ENCODE peak calls at places on chromosomes 3 and 15, in six cellular contexts. N, V, K, X, W and G are unnamed samples.

GRCh38 chr3:112793311-112794081 is 53.2 kb downstream of the CD200R1L start:
- DNase-seq in N (no peak), V (no peak), K (no peak), X (peak), W (no peak), G (no peak)

GRCh38 chr15:74425634-74426033 is 8.1 kb downstream of the SEMA7A start:
- DNase-seq in N (no peak), V (no peak), K (no peak), X (no peak), W (no peak), G (no peak)

GRCh38 chr3:51967384-51968174 is at the start of gene PCBP4:
- DNase-seq in N (peak), V (peak), K (peak), X (peak), W (no peak), G (no peak)

GRCh38 chr3:16119887-16120286 is 54.6 kb upstream of the GALNT15 start:
- DNase-seq in N (no peak), V (no peak), K (no peak), X (no peak), W (no peak), G (no peak)

GRCh38 chr3:141960731-141961130 is 84.3 kb downstream of the ATP1B3 start:
- DNase-seq in N (no peak), V (no peak), K (no peak), X (no peak), W (peak), G (no peak)

GRCh38 chr3:40299721-40300335 is 9.7 kb upstream of the EIF1B start:
- DNase-seq in N (no peak), V (no peak), K (no peak), X (no peak), W (no peak), G (no peak)

GRCh38 chr3:45965281-45966052 is 22.2 kb downstream of the CXCR6 start:
- DNase-seq in N (no peak), V (peak), K (no peak), X (no peak), W (no peak), G (no peak)

GRCh38 chr3:46488735-46489361 is 8.9 kb upstream of the RTP3 start:
- DNase-seq in N (peak), V (peak), K (peak), X (peak), W (peak), G (peak)

GRCh38 chr3:1752205-1752604 is 346.5 kb upstream of the CNTN4 start:
- DNase-seq in N (no peak), V (no peak), K (no peak), X (no peak), W (no peak), G (no peak)

GRCh38 chr3:135304378-135304777 is 509.3 kb downstream of the EPHB1 start:
- DNase-seq in N (no peak), V (no peak), K (no peak), X (no peak), W (no peak), G (no peak)

GRCh38 chr3:39960515-39961403 is 151.3 kb downstream of the MYRIP start:
- DNase-seq in N (no peak), V (no peak), K (no peak), X (no peak), W (no peak), G (no peak)

GRCh38 chr3:45105855-45106655 is 40.1 kb downstream of the CDCP1 start:
- DNase-seq in N (no peak), V (peak), K (no peak), X (peak), W (no peak), G (no peak)

GRCh38 chr15:81221449-81221848 is 24.8 kb downstream of the IL16 start:
- DNase-seq in N (no peak), V (no peak), K (no peak), X (no peak), W (no peak), G (no peak)

GRCh38 chr3:10299175-10299574 is 6.4 kb upstream of the GHRL start:
- DNase-seq in N (no peak), V (no peak), K (no peak), X (no peak), W (no peak), G (no peak)

GRCh38 chr15:25250906-25251622 is 187.8 kb downstream of the UBE3A start:
- DNase-seq in N (no peak), V (no peak), K (no peak), X (no peak), W (no peak), G (no peak)

GRCh38 chr15:77747175-77748077 is 114.7 kb upstream of the LINGO1 start:
- DNase-seq in N (no peak), V (no peak), K (no peak), X (no peak), W (no peak), G (no peak)

GRCh38 chr3:49673131-49673714 is 928 bp upstream of the APEH start:
- DNase-seq in N (no peak), V (no peak), K (no peak), X (peak), W (peak), G (no peak)

GRCh38 chr3:135784557-135784956 is 181.0 kb upstream of the PPP2R3A start:
- DNase-seq in N (no peak), V (no peak), K (no peak), X (no peak), W (no peak), G (peak)

GRCh38 chr15:80163217-80163616 is 10.4 kb downstream of the FAH start:
- DNase-seq in N (no peak), V (no peak), K (no peak), X (no peak), W (no peak), G (no peak)

GRCh38 chr3:127701281-127701792 is 28.6 kb downstream of the ABTB1 start:
- DNase-seq in N (no peak), V (no peak), K (no peak), X (no peak), W (no peak), G (no peak)

GRCh38 chr3:40445062-40445461 is 12.1 kb upstream of the RPL14 start:
- DNase-seq in N (no peak), V (no peak), K (no peak), X (no peak), W (no peak), G (no peak)

GRCh38 chr3:138459619-138460535 is 25.5 kb downstream of the ESYT3 start:
- DNase-seq in N (no peak), V (no peak), K (no peak), X (no peak), W (no peak), G (no peak)

GRCh38 chr15:99755692-99756409 is 22.6 kb upstream of the LYSMD4 start:
- DNase-seq in N (no peak), V (peak), K (peak), X (peak), W (peak), G (peak)

GRCh38 chr15:71002321-71002720 is 109.7 kb downstream of the LRRC49 start:
- DNase-seq in N (no peak), V (no peak), K (no peak), X (no peak), W (no peak), G (no peak)

GRCh38 chr3:56783644-56784451 is 17.9 kb downstream of the ARHGEF3 start:
- DNase-seq in N (no peak), V (peak), K (no peak), X (peak), W (no peak), G (peak)